ENCODE peak calls at places on chromosome 20, in seven cellular contexts. H is right lobe of liver; O is GM23248; Z is OCI-LY7; F is effector memory CD4-positive, alpha-beta T cell; R is breast epithelium; V is neuronal stem cell. A is an unnamed sample.

GRCh38 chr20:4014031-4014474 is 1.3 kb downstream of the RNF24 start:
- DNase-seq in H (no peak), O (peak; percentile 90), Z (peak; percentile 48), F (no peak), R (peak; percentile 83), V (no peak), A (peak; percentile 91)

GRCh38 chr20:15220778-15221565 is 883.6 kb upstream of the FLRT3 start:
- DNase-seq in H (no peak), O (peak; percentile 50), Z (no peak), F (no peak), R (no peak), V (no peak), A (peak; percentile 79)

GRCh38 chr20:56212071-56212470 is 36.5 kb upstream of the MC3R start:
- DNase-seq in H (no peak), O (no peak), Z (no peak), F (no peak), R (no peak), V (no peak), A (no peak)

GRCh38 chr20:61252601-61253263 is 671 bp downstream of the CDH4 start:
- DNase-seq in H (no peak), O (peak; percentile 52), Z (no peak), F (no peak), R (no peak), V (no peak), A (no peak)

GRCh38 chr20:8860011-8860495 is 208.8 kb upstream of the PLCB4 start:
- DNase-seq in H (no peak), O (peak; percentile 83), Z (no peak), F (no peak), R (no peak), V (no peak), A (peak; percentile 75)

GRCh38 chr20:57678340-57678739 is 31.5 kb downstream of the PMEPA1 start:
- DNase-seq in H (no peak), O (no peak), Z (peak; percentile 80), F (no peak), R (no peak), V (no peak), A (no peak)

GRCh38 chr20:23995905-23996666 is 7.5 kb upstream of the GGTLC1 start:
- DNase-seq in H (no peak), O (peak; percentile 65), Z (peak; percentile 64), F (peak; percentile 46), R (no peak), V (peak; percentile 30), A (no peak)

GRCh38 chr20:62274332-62275262 is 28.2 kb upstream of the ADRM1 start:
- DNase-seq in H (no peak), O (no peak), Z (no peak), F (no peak), R (no peak), V (no peak), A (no peak)

GRCh38 chr20:57158474-57158873 is 108.0 kb downstream of the BMP7 start:
- DNase-seq in H (no peak), O (no peak), Z (no peak), F (no peak), R (no peak), V (no peak), A (no peak)

GRCh38 chr20:58995461-58996225 is 11.4 kb downstream of the CTSZ start:
- DNase-seq in H (no peak), O (no peak), Z (no peak), F (no peak), R (no peak), V (no peak), A (no peak)

GRCh38 chr20:18052856-18053255 is 4.9 kb downstream of the OVOL2 start:
- DNase-seq in H (no peak), O (no peak), Z (no peak), F (no peak), R (no peak), V (no peak), A (peak; percentile 52)

GRCh38 chr20:53181866-53182376 is 209.8 kb downstream of the TSHZ2 start:
- DNase-seq in H (no peak), O (no peak), Z (no peak), F (no peak), R (no peak), V (no peak), A (no peak)

GRCh38 chr20:41992481-41992880 is 374.3 kb upstream of the CHD6 start:
- DNase-seq in H (no peak), O (no peak), Z (no peak), F (no peak), R (no peak), V (no peak), A (no peak)

GRCh38 chr20:34647737-34648136 is 29.2 kb downstream of the PIGU start:
- DNase-seq in H (no peak), O (no peak), Z (no peak), F (no peak), R (no peak), V (no peak), A (no peak)

GRCh38 chr20:57779401-57780003 is 69.7 kb upstream of the PMEPA1 start:
- DNase-seq in H (no peak), O (no peak), Z (no peak), F (no peak), R (peak; percentile 21), V (no peak), A (no peak)

GRCh38 chr20:59499863-59500262 is 104.5 kb upstream of the PHACTR3 start:
- DNase-seq in H (no peak), O (no peak), Z (no peak), F (no peak), R (no peak), V (no peak), A (no peak)

GRCh38 chr20:29750268-29750899 is 1507.1 kb upstream of the DEFB115 start:
- DNase-seq in H (no peak), O (no peak), Z (no peak), F (no peak), R (no peak), V (no peak), A (no peak)

GRCh38 chr20:40683221-40683893 is 5.7 kb downstream of the MAFB start:
- DNase-seq in H (peak; percentile 68), O (peak; percentile 94), Z (no peak), F (no peak), R (no peak), V (peak; percentile 37), A (no peak)

GRCh38 chr20:60065741-60066437 is 107.7 kb downstream of the CDH26 start:
- DNase-seq in H (no peak), O (no peak), Z (no peak), F (no peak), R (no peak), V (no peak), A (no peak)

GRCh38 chr20:41142914-41143313 is 5.6 kb downstream of the PLCG1 start:
- DNase-seq in H (no peak), O (no peak), Z (peak; percentile 50), F (peak; percentile 47), R (no peak), V (no peak), A (no peak)

GRCh38 chr20:16368645-16369292 is 204.5 kb downstream of the KIF16B start:
- DNase-seq in H (no peak), O (peak; percentile 6), Z (no peak), F (no peak), R (no peak), V (no peak), A (no peak)

GRCh38 chr20:35732644-35732982 is 9.4 kb downstream of the RBM39 start:
- DNase-seq in H (no peak), O (no peak), Z (no peak), F (no peak), R (no peak), V (no peak), A (no peak)

GRCh38 chr20:35729836-35730582 is 12.1 kb downstream of the RBM39 start:
- DNase-seq in H (no peak), O (peak; percentile 49), Z (no peak), F (no peak), R (no peak), V (no peak), A (no peak)

GRCh38 chr20:35731862-35732643 is 10.0 kb downstream of the RBM39 start:
- DNase-seq in H (no peak), O (no peak), Z (no peak), F (no peak), R (no peak), V (no peak), A (no peak)

GRCh38 chr20:35730583-35731468 is 11.2 kb downstream of the RBM39 start:
- DNase-seq in H (no peak), O (no peak), Z (no peak), F (no peak), R (no peak), V (no peak), A (no peak)

DNA sequence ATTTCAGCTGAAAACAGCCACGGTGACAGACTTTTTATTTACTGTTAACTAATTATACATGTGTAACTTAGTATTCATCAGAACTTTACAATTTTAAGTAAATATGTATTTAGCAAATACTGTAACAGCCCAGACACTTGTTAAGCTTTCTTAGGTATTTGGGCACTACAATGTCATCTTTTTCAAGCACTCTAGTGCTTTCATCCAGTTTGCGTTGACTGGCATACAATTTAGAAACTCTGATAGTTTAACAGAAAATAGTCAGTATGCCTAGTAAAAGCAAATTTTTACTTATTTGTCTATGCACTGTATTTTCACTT is 10.6 kb downstream of the RBM39 start:
- DNase-seq in H (no peak), O (no peak), Z (no peak), F (no peak), R (no peak), V (no peak), A (no peak)
- H3K4me1 ChIP-seq in H (no peaks in the 10 kb centered on the region), O (peaks cover 48% of the 10 kb centered on the region), Z (peaks cover 20% of the 10 kb centered on the region), F (peaks cover 29% of the 10 kb centered on the region), R (peaks cover 5% of the 10 kb centered on the region), V (no peaks in the 10 kb centered on the region), A (peaks cover 18% of the 10 kb centered on the region)

DNA sequence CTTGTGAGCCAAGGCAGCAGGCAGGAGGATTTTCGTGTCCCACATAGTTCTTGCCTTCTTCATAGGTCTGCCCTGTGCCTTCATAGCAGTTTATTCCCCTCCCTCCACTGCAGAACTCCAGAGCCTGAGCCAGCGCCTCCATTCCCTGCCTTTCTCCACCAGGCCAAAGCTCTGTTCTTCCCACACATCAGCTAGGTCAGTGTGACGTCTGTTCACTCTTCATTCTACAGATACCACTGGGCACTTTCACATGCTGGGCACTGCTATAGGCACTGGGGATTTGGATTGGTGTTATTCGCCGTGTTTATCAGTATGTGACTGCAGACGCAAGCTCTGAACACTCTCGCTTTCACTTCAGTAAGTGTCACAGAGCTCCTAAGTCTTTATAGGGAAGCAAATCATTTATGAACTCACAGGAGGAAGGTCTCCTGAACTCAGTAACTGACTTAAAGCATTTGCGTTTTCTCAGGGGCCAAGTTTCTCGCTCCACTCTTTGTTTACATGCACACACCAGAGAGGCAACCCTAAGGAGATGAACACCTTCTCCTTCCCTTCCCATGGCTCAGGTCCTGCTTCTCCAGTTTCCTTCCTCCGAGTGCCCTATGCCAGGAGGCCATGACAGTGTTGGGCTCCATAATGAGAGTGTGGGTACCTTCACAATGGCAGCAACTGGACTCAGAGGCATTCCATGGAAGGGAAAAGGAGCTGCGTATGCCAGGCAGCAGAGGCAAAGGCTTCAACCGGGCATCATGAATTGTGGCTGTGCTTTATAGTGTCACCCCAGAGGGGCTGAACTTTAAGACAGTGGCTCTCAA is 6.3 kb upstream of the APMAP start:
- DNase-seq in H (no peak), O (peak; percentile 31), Z (no peak), F (no peak), R (no peak), V (no peak), A (no peak)
- H3K4me1 ChIP-seq in H (no peaks in the 10 kb centered on the region), O (peaks cover 14% of the 10 kb centered on the region), Z (peaks cover 4% of the 10 kb centered on the region), F (no peaks in the 10 kb centered on the region), R (peaks cover 3% of the 10 kb centered on the region), V (peaks cover 1% of the 10 kb centered on the region), A (peaks cover 12% of the 10 kb centered on the region)

GRCh38 chr20:47360489-47361267 is 4.2 kb upstream of the ZMYND8 start:
- DNase-seq in H (peak; percentile 84), O (peak; percentile 80), Z (no peak), F (no peak), R (peak; percentile 94), V (peak; percentile 84), A (peak; percentile 74)
- H3K4me1 ChIP-seq in H (peaks cover 37% of the 10 kb centered on the region), O (peaks cover 54% of the 10 kb centered on the region), Z (peaks cover 46% of the 10 kb centered on the region), F (peaks cover 15% of the 10 kb centered on the region), R (peaks cover 31% of the 10 kb centered on the region), V (peaks cover 47% of the 10 kb centered on the region), A (peaks cover 37% of the 10 kb centered on the region)

GRCh38 chr20:31663524-31663837 is 25.8 kb downstream of the COX4I2 start:
- DNase-seq in H (no peak), O (no peak), Z (no peak), F (no peak), R (no peak), V (no peak), A (no peak)
- H3K4me1 ChIP-seq in H (peaks cover 8% of the 10 kb centered on the region), O (peaks cover 9% of the 10 kb centered on the region), Z (peaks cover 51% of the 10 kb centered on the region), F (no peaks in the 10 kb centered on the region), R (peaks cover 3% of the 10 kb centered on the region), V (peaks cover 8% of the 10 kb centered on the region), A (peaks cover 10% of the 10 kb centered on the region)